ENCODE peak calls at places on chromosomes 3 and 15, in seven cellular contexts. L, V, I, Y, X, A and B are unnamed samples.

GRCh38 chr3:23865595-23866396 is 51.0 kb downstream of the NKIRAS1 start:
- DNase-seq in L (no peak), V (peak), I (peak), Y (no peak), X (no peak), A (peak), B (no peak)

GRCh38 chr3:131503328-131503650 is 518 bp upstream of the MRPL3 start:
- DNase-seq in L (no peak), V (peak), I (no peak), Y (no peak), X (no peak), A (no peak), B (no peak)

GRCh38 chr3:104594491-104594890 is 772.2 kb upstream of the ALCAM start:
- DNase-seq in L (no peak), V (no peak), I (no peak), Y (no peak), X (no peak), A (no peak), B (no peak)

GRCh38 chr3:16127257-16127656 is 47.2 kb upstream of the GALNT15 start:
- DNase-seq in L (no peak), V (no peak), I (no peak), Y (no peak), X (no peak), A (no peak), B (no peak)

GRCh38 chr15:60043744-60044435 is 39.8 kb downstream of the FOXB1 start:
- DNase-seq in L (no peak), V (no peak), I (no peak), Y (no peak), X (no peak), A (no peak), B (no peak)

GRCh38 chr3:6182909-6183308 is 678.0 kb upstream of the GRM7 start:
- DNase-seq in L (no peak), V (no peak), I (no peak), Y (no peak), X (no peak), A (no peak), B (no peak)

GRCh38 chr3:171733561-171733960 is 76.7 kb downstream of the PLD1 start:
- DNase-seq in L (no peak), V (no peak), I (no peak), Y (no peak), X (no peak), A (no peak), B (no peak)

GRCh38 chr15:100033140-100033857 is 300.1 kb upstream of the LYSMD4 start:
- DNase-seq in L (no peak), V (no peak), I (no peak), Y (no peak), X (no peak), A (no peak), B (no peak)

GRCh38 chr15:85581495-85581894 is 201.1 kb downstream of the AKAP13 start:
- DNase-seq in L (no peak), V (no peak), I (no peak), Y (no peak), X (no peak), A (no peak), B (no peak)

GRCh38 chr15:40239671-40240618 is 1.1 kb downstream of the PAK6 start:
- DNase-seq in L (no peak), V (no peak), I (no peak), Y (no peak), X (no peak), A (no peak), B (no peak)

GRCh38 chr3:66390013-66390412 is 110.8 kb downstream of the LRIG1 start:
- DNase-seq in L (no peak), V (no peak), I (no peak), Y (no peak), X (no peak), A (peak), B (no peak)

GRCh38 chr3:66386011-66386924 is 114.6 kb downstream of the LRIG1 start:
- DNase-seq in L (no peak), V (no peak), I (no peak), Y (no peak), X (no peak), A (peak), B (no peak)

GRCh38 chr3:66385066-66385465 is 115.8 kb downstream of the LRIG1 start:
- DNase-seq in L (no peak), V (no peak), I (no peak), Y (no peak), X (no peak), A (no peak), B (no peak)

GRCh38 chr3:66383998-66384745 is 116.7 kb downstream of the LRIG1 start:
- DNase-seq in L (no peak), V (no peak), I (no peak), Y (no peak), X (peak), A (no peak), B (no peak)

GRCh38 chr3:66386925-66387650 is 113.7 kb downstream of the LRIG1 start:
- DNase-seq in L (no peak), V (no peak), I (no peak), Y (no peak), X (no peak), A (peak), B (no peak)
- TF ChIP-seq JUND in L (no peak), V (no peak), I (no peak), Y (no peak), X (no peak), A (no peak), B (no peak)

GRCh38 chr3:194203482-194204035 is 67.6 kb downstream of the HES1 start:
- DNase-seq in L (no peak), V (no peak), I (no peak), Y (no peak), X (peak), A (no peak), B (peak)
- TF ChIP-seq JUND in L (no peak), V (no peak), I (no peak), Y (no peak), X (no peak), A (no peak), B (no peak)

DNA sequence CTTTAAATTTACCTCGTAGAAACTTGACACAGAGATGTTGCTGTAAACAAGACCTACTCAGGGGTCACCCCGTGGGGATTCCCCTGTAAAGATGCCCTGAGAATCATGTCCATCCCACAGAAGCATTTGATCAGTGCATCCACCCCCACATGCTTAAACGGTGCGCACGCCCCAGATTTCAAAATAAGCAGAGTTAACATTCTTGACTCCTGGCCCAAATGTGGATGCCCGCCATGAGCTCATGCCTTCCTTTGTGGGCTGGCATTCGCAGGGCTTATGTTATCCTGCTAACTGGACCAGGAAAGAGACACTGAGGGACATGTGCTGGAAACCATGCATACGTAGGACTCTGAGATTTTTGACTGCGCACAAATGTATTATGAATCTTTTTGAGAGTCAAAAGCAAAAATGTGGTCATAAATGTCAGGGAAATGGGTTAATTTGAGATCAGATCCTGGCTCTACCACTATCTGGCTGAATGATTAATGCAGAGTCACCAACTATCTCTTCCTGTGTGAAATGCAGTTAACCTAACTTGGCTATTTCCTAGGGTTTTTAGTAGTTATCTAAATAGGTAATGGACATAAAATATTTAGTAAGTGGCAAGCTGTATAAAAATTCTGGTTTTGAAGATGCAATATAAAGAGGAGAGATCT is 9.1 kb upstream of the TP63 start:
- DNase-seq in L (no peak), V (no peak), I (no peak), Y (no peak), X (no peak), A (no peak), B (no peak)
- TF ChIP-seq JUND in L (no peak), V (no peak), I (no peak), Y (no peak), X (no peak), A (no peak), B (no peak)

DNA sequence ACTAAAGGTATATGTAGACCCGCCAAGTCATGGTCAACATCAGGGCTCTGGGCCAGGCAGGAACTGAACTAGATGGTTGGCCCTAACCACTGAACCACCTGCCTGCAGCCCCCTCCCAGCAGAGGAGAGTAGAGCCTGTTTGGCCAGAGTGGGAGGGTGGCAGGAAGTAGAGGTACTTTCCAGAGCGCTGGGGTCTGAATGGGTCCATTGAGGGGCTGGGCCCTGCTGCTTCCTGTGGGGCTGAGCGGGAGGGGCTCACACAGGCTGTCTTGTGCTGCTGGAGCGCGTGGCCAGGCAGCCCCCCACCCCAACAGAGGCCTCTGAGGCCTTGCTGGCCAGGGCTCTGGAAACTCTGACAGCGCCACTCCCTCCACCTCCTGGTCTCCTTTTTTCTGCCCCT is 17.4 kb downstream of the CSPG4 start:
- DNase-seq in L (no peak), V (no peak), I (no peak), Y (no peak), X (no peak), A (no peak), B (no peak)
- TF ChIP-seq JUND in L (no peak), V (no peak), I (no peak), Y (no peak), X (no peak), A (no peak), B (no peak)

GRCh38 chr3:44960387-44961026 is 15.5 kb downstream of the ZDHHC3 start:
- DNase-seq in L (no peak), V (no peak), I (no peak), Y (no peak), X (no peak), A (no peak), B (no peak)

GRCh38 chr3:44955917-44956316 is 20.1 kb downstream of the ZDHHC3 start:
- DNase-seq in L (no peak), V (no peak), I (no peak), Y (no peak), X (no peak), A (no peak), B (no peak)

GRCh38 chr3:44954962-44955361 is 21.0 kb downstream of the ZDHHC3 start:
- DNase-seq in L (no peak), V (no peak), I (peak), Y (no peak), X (no peak), A (no peak), B (no peak)

GRCh38 chr3:44957986-44958385 is 18.0 kb downstream of the ZDHHC3 start:
- DNase-seq in L (no peak), V (peak), I (no peak), Y (no peak), X (no peak), A (no peak), B (no peak)

GRCh38 chr3:44958406-44958805 is 17.6 kb downstream of the ZDHHC3 start:
- DNase-seq in L (no peak), V (no peak), I (no peak), Y (no peak), X (no peak), A (no peak), B (peak)
- TF ChIP-seq JUND in L (no peak), V (no peak), I (no peak), Y (no peak), X (no peak), A (no peak), B (no peak)

GRCh38 chr15:63469190-63469589 is 35.2 kb upstream of the USP3 start:
- DNase-seq in L (no peak), V (no peak), I (no peak), Y (no peak), X (no peak), A (no peak), B (no peak)
- TF ChIP-seq JUND in L (no peak), V (no peak), I (no peak), Y (no peak), X (no peak), A (no peak), B (no peak)

GRCh38 chr3:140206196-140207040 is 271.4 kb downstream of the CLSTN2 start:
- DNase-seq in L (peak), V (peak), I (no peak), Y (no peak), X (no peak), A (no peak), B (peak)

GRCh38 chr3:140207541-140207940 is 272.6 kb downstream of the CLSTN2 start:
- DNase-seq in L (no peak), V (no peak), I (no peak), Y (no peak), X (no peak), A (no peak), B (no peak)

GRCh38 chr3:140204271-140204984 is 269.4 kb downstream of the CLSTN2 start:
- DNase-seq in L (no peak), V (no peak), I (no peak), Y (no peak), X (peak), A (no peak), B (no peak)

GRCh38 chr3:140203510-140203909 is 268.5 kb downstream of the CLSTN2 start:
- DNase-seq in L (no peak), V (no peak), I (no peak), Y (no peak), X (no peak), A (no peak), B (no peak)

GRCh38 chr3:140205598-140205997 is 270.6 kb downstream of the CLSTN2 start:
- DNase-seq in L (no peak), V (no peak), I (no peak), Y (no peak), X (no peak), A (no peak), B (no peak)
- TF ChIP-seq JUND in L (no peak), V (no peak), I (no peak), Y (no peak), X (no peak), A (no peak), B (no peak)

GRCh38 chr3:113783463-113783862 is 36.6 kb downstream of the ATP6V1A start:
- DNase-seq in L (no peak), V (no peak), I (no peak), Y (no peak), X (no peak), A (no peak), B (no peak)
- TF ChIP-seq JUND in L (no peak), V (peak), I (no peak), Y (no peak), X (no peak), A (no peak), B (no peak)